ENCODE peak calls at places on chromosomes 4 and X, in five cellular contexts. Q, X, Z, L and O are unnamed samples.

GRCh38 chrX:78997870-78998558 is 52.8 kb downstream of the P2RY10 start:
- DNase-seq in Q (no peak), X (no peak), Z (no peak), L (no peak), O (no peak)

GRCh38 chr4:82587826-82588225 is 26.0 kb upstream of the TMEM150C start:
- DNase-seq in Q (no peak), X (no peak), Z (no peak), L (no peak), O (no peak)

GRCh38 chrX:106415276-106415895 is 196.4 kb upstream of the RADX start:
- DNase-seq in Q (no peak), X (no peak), Z (peak), L (no peak), O (no peak)

GRCh38 chr4:42712854-42713253 is 55.9 kb upstream of the ATP8A1 start:
- DNase-seq in Q (no peak), X (no peak), Z (peak), L (no peak), O (no peak)

GRCh38 chr4:134327274-134328122 is 125.9 kb upstream of the PABPC4L start:
- DNase-seq in Q (no peak), X (no peak), Z (no peak), L (no peak), O (no peak)

GRCh38 chr4:145061325-145061920 is 36.6 kb downstream of the ANAPC10 start:
- DNase-seq in Q (no peak), X (no peak), Z (no peak), L (no peak), O (peak)

GRCh38 chr4:137909910-137910309 is 332.2 kb downstream of the SLC7A11 start:
- DNase-seq in Q (no peak), X (no peak), Z (peak), L (peak), O (no peak)

GRCh38 chr4:147732516-147733193 is 767 bp downstream of the ARHGAP10 start:
- DNase-seq in Q (no peak), X (peak), Z (peak), L (no peak), O (no peak)

DNA sequence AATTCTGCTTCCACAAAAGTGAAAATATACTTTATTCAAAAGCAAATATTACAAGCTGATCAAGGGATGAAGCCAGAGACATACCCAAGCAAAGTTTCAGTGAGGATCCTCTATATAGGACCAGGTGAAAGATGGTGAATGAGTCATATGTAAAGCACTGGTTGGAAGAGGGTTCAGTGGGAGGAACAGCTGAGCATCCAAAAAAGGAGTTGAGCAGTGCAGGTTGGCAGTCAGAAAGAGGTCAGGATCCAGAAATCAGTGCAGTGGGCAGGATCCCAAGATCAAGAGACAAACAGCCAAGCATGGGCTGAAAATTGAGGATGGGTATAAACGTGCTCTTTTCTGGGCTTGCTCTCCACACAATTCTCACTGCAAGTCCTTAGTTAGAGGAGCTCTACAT is 30.3 kb downstream of the OTC start:
- DNase-seq in Q (no peak), X (no peak), Z (no peak), L (no peak), O (no peak)
- TF ChIP-seq CTCF in Q (no peak), X (no peak), Z (no peak), L (no peak), O (no peak)

GRCh38 chrX:99301990-99302389 is 1108.1 kb downstream of the PCDH19 start:
- DNase-seq in Q (no peak), X (no peak), Z (no peak), L (no peak), O (no peak)
- TF ChIP-seq CTCF in Q (peak), X (no peak), Z (peak), L (no peak), O (peak)

DNA sequence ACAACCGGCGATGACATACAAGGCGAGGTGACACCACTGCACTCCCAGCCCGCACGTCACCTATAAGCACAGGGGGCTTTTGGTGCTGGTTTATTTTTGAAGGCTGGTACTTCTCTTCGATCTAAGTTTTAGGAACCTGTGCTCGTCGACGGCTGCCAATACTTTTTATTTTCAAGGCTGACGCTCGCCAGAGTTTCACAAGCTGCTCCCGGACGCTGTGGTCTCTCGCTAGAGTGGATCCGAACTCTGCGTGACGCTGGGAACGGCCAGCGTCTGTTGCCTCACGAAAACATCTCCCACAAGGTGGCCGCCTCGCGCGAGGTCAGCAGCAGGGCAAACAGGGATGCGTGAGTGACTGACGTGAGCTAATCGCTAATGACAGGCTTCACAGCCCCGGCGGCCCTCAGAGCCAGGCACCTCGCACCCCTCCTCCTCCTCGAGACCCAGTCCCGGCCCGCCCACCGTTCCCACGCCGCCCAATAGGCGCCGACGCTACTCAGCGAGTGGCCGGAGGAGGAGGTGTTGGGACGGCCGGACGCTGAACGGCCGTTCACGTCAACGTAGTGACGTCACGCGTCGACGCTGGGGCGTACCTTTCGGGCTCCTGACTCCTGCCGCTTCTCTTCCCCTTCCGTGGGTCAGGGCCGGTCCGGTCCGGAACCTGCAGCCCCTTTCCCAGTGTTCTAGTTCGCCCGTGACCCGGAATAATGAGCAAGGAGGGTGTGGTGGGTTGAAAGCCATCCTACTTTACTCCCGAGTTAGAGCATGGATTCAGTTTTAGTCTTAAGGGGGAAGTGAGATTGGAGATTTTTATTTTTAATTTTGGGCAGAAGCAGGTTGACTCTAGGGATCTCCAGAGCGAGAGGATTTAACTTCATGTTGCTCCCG is at the start of gene CLCN3:
- DNase-seq in Q (peak), X (peak), Z (peak), L (peak), O (peak)
- TF ChIP-seq CTCF in Q (peak), X (no peak), Z (no peak), L (no peak), O (no peak)

DNA sequence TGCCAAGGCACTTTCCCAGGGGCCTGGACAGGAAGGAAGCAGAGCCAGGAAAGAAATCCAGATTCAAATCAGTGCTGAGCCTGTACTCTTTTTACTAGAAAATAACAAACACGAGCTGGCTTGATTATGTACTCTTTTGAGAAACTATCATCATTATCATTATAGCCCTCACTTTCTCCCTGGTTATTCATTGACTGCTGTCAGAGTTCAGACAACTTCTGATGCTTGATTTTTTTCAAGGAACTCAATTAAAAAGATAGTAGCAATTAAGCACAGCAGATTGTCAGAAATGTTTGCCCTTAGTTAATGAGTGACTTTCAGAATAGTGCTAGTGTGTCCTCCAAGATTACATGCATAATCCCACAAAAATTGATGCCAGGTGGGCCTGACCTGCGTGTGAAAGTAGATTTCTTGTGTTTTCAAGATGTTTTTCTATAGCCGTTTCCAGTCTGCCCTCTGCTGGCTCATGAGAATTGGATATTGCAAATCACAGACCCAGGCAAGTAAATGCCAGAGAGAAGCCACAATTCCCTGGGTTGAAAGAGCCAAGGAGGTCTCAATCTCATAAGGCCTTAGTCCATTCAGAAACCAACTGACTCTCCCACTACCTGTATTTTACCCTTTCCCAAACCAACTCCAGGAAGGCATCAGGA is 14.3 kb upstream of the PNPLA4 start:
- DNase-seq in Q (no peak), X (no peak), Z (no peak), L (no peak), O (no peak)
- TF ChIP-seq CTCF in Q (peak), X (no peak), Z (peak), L (peak), O (peak)

GRCh38 chr4:77190053-77190452 is 33.0 kb downstream of the CCNG2 start:
- DNase-seq in Q (no peak), X (no peak), Z (no peak), L (no peak), O (no peak)
- TF ChIP-seq CTCF in Q (no peak), X (no peak), Z (no peak), L (no peak), O (no peak)

GRCh38 chrX:16666541-16666940 is 16.6 kb downstream of the S100G start:
- DNase-seq in Q (no peak), X (no peak), Z (no peak), L (no peak), O (no peak)

GRCh38 chrX:16665089-16665488 is 15.1 kb downstream of the S100G start:
- DNase-seq in Q (no peak), X (no peak), Z (no peak), L (no peak), O (no peak)

DNA sequence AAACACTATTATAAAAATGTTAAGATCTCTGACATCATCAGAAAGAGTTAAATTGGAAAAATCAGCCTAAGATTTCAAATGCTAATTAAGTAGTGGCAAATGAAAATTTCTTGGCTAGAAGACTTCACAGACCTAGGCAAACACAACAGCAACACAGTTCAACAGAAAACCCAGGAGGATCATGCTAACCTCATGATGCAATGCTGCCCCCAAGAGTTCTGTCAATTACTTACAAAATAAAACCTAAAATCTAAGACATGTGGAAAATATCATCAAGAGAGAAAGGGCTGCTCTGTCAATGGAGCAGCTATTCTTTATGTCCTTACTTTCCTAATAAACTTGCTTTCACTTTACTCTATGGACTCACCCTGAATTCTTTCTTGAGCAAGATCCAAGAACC is 21.0 kb downstream of the S100G start:
- DNase-seq in Q (no peak), X (no peak), Z (peak), L (no peak), O (peak)
- TF ChIP-seq CTCF in Q (peak), X (no peak), Z (peak), L (no peak), O (peak)

GRCh38 chrX:118183606-118184005 is 67.0 kb upstream of the KLHL13 start:
- DNase-seq in Q (no peak), X (no peak), Z (no peak), L (no peak), O (no peak)
- TF ChIP-seq CTCF in Q (no peak), X (no peak), Z (peak), L (no peak), O (no peak)

GRCh38 chr4:77430847-77431246 is 174.8 kb upstream of the CXCL13 start:
- DNase-seq in Q (no peak), X (no peak), Z (no peak), L (no peak), O (no peak)
- TF ChIP-seq CTCF in Q (no peak), X (no peak), Z (peak), L (no peak), O (no peak)

GRCh38 chrX:46574941-46575381 is 1.4 kb downstream of the CHST7 start:
- DNase-seq in Q (no peak), X (no peak), Z (peak), L (no peak), O (no peak)

GRCh38 chrX:46572295-46572936 is 1.1 kb upstream of the CHST7 start:
- DNase-seq in Q (no peak), X (no peak), Z (no peak), L (no peak), O (no peak)

GRCh38 chrX:46573896-46574336 is 351 bp downstream of the CHST7 start:
- DNase-seq in Q (no peak), X (peak), Z (peak), L (no peak), O (no peak)

GRCh38 chrX:46574337-46574940 is 874 bp downstream of the CHST7 start:
- DNase-seq in Q (no peak), X (no peak), Z (peak), L (no peak), O (no peak)

GRCh38 chrX:46573331-46573895 is at the start of gene CHST7:
- DNase-seq in Q (no peak), X (peak), Z (peak), L (no peak), O (no peak)
- TF ChIP-seq CTCF in Q (peak), X (no peak), Z (peak), L (no peak), O (peak)

DNA sequence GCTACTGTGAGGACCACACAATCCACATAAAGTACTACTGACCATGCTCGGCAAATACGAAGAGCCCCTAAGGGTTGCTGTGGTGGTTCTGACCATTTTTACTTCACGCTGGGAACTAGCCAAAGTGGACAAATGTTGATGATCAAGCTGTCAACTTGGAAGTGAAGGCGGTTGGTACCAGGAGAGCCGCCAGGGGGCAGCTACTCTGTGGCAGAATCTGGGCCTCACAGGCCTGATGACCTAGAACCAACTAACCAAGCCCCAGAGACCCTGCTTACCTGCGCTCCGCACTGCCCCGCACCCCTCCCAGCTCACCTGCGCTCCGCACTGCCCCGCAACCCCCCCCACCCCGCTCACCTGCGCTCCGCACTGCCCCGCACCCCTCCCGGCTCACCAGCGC is 5.6 kb downstream of the GAK start:
- DNase-seq in Q (no peak), X (no peak), Z (no peak), L (no peak), O (no peak)
- TF ChIP-seq CTCF in Q (peak), X (no peak), Z (no peak), L (peak), O (peak)